ENCODE peak calls at places on chromosomes 1 and 21, in nine cellular contexts. K is CD4-positive, alpha-beta T cell; V is GM06990; M is fibroblast of pulmonary artery; E is neural progenitor cell; R is spleen; U is right atrium auricular region; J is neural crest cell; X is body of pancreas. F is an unnamed sample.
A peak's percentile ranks its signal among the peaks of the same experiment; 100 is the strongest.

GRCh38 chr1:35726814-35727433 is 8.2 kb upstream of the C1orf216 start:
- DNase-seq in R (no peak), U (no peak), V (peak; percentile 3), J (peak; percentile 54), K (peak; percentile 32), X (peak; percentile 67), E (peak; percentile 83), M (peak; percentile 76), F (no peak)

GRCh38 chr1:239816090-239816812 is 275.4 kb upstream of the FMN2 start:
- DNase-seq in E (peak; percentile 21), U (no peak), V (no peak), K (no peak), R (peak; percentile 78), M (peak; percentile 39), J (no peak), X (peak; percentile 40), F (peak; percentile 30)

GRCh38 chr1:27011058-27011764 is 1.4 kb downstream of the TENT5B start:
- DNase-seq in V (no peak), R (no peak), M (peak; percentile 88), K (no peak), E (peak; percentile 89), U (no peak), X (peak; percentile 81), J (no peak), F (peak; percentile 78)

GRCh38 chr1:14363707-14364413 is 234.6 kb upstream of the KAZN start:
- DNase-seq in U (no peak), K (no peak), J (no peak), X (no peak), V (no peak), E (no peak), M (no peak), R (no peak), F (no peak)

GRCh38 chr1:107787299-107787698 is 177.7 kb downstream of the VAV3 start:
- DNase-seq in J (no peak), E (peak; percentile 18), M (no peak), X (no peak), K (no peak), V (no peak), R (peak; percentile 76), U (no peak), F (no peak)

GRCh38 chr1:178644308-178645120 is 80.5 kb upstream of the RALGPS2 start:
- DNase-seq in K (no peak), X (peak; percentile 79), M (peak; percentile 54), E (no peak), V (no peak), U (no peak), R (no peak), J (no peak), F (no peak)

GRCh38 chr1:94327001-94327685 is 89.8 kb upstream of the ARHGAP29 start:
- DNase-seq in V (no peak), M (peak; percentile 71), X (no peak), R (no peak), U (peak; percentile 80), K (no peak), E (peak; percentile 84), J (peak; percentile 31), F (no peak)

GRCh38 chr21:32173106-32173755 is 105.6 kb downstream of the MIS18A start:
- DNase-seq in R (no peak), X (no peak), K (no peak), J (no peak), U (no peak), M (no peak), E (no peak), V (no peak), F (no peak)

GRCh38 chr1:222138095-222138494 is 396.2 kb upstream of the DUSP10 start:
- DNase-seq in R (no peak), K (no peak), M (no peak), X (no peak), V (no peak), U (no peak), J (no peak), E (no peak), F (no peak)

GRCh38 chr1:27963393-27963792 is 3.6 kb downstream of the XKR8 start:
- DNase-seq in M (no peak), R (no peak), E (no peak), X (no peak), V (no peak), J (no peak), K (no peak), U (no peak), F (no peak)

GRCh38 chr1:8394456-8395321 is 76.8 kb downstream of the SLC45A1 start:
- DNase-seq in E (no peak), X (no peak), V (no peak), R (no peak), K (no peak), M (peak; percentile 92), J (no peak), U (no peak), F (no peak)

GRCh38 chr1:116807394-116807793 is 53.2 kb downstream of the CD2 start:
- DNase-seq in R (no peak), M (no peak), J (no peak), X (no peak), K (no peak), V (no peak), U (no peak), E (no peak), F (no peak)

GRCh38 chr1:241847796-241848668 is at the start of gene EXO1:
- DNase-seq in M (peak; percentile 93), J (peak; percentile 78), R (peak; percentile 97), K (peak; percentile 86), V (peak; percentile 92), X (peak; percentile 80), E (peak; percentile 96), U (peak; percentile 87), F (peak; percentile 85)

GRCh38 chr1:241848680-241849344 is 808 bp downstream of the EXO1 start:
- DNase-seq in K (no peak), V (no peak), E (peak; percentile 20), X (no peak), J (no peak), U (no peak), R (no peak), M (no peak), F (no peak)

GRCh38 chr1:241847540-241847795 is 536 bp upstream of the EXO1 start:
- DNase-seq in U (no peak), X (no peak), E (no peak), M (no peak), V (no peak), K (no peak), R (no peak), J (no peak), F (no peak)

GRCh38 chr1:241846862-241847539 is 1.0 kb upstream of the EXO1 start:
- DNase-seq in M (no peak), U (no peak), R (no peak), K (no peak), J (no peak), E (no peak), X (no peak), V (no peak), F (no peak)

GRCh38 chr1:241849345-241849695 is 1.3 kb downstream of the EXO1 start:
- DNase-seq in K (no peak), J (no peak), M (no peak), V (no peak), E (peak; percentile 5), U (no peak), X (no peak), R (no peak), F (no peak)
- TF ChIP-seq CTCF in K (no peak), J (no peak), M (no peak), V (no peak), E (no peak), U (no peak), X (no peak), R (no peak), F (no peak)

GRCh38 chr1:192732787-192733186 is 76.1 kb upstream of the RGS2 start:
- DNase-seq in R (no peak), V (peak; percentile 1), X (no peak), E (no peak), J (no peak), U (no peak), K (no peak), M (no peak), F (no peak)
- TF ChIP-seq CTCF in R (no peak), V (no peak), X (no peak), E (peak; percentile 15), J (peak; percentile 47), U (no peak), K (no peak), M (peak; percentile 6), F (no peak)

DNA sequence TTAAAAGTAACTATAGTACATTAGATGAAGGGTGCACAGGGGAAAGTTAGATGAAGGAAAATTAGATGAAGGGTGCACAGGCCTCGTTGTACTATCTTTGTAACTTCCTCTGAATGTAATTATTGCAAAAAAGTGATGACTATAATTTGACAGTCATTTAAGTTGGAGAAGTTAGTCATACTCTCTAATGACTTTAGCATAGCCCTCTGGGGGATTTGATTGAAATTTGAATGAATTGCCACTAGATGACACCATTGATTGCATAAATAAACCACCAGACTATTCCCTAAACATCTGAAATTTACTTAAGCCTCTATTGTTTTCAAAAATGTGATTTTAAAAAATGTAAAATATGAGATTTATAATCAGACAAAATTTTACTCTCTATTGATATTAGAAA is 102.6 kb downstream of the TPR start:
- DNase-seq in E (no peak), K (no peak), M (no peak), J (no peak), X (no peak), V (no peak), U (no peak), R (no peak), F (no peak)
- TF ChIP-seq CTCF in E (no peak), K (peak; percentile 67), M (no peak), J (no peak), X (no peak), V (no peak), U (no peak), R (no peak), F (no peak)

DNA sequence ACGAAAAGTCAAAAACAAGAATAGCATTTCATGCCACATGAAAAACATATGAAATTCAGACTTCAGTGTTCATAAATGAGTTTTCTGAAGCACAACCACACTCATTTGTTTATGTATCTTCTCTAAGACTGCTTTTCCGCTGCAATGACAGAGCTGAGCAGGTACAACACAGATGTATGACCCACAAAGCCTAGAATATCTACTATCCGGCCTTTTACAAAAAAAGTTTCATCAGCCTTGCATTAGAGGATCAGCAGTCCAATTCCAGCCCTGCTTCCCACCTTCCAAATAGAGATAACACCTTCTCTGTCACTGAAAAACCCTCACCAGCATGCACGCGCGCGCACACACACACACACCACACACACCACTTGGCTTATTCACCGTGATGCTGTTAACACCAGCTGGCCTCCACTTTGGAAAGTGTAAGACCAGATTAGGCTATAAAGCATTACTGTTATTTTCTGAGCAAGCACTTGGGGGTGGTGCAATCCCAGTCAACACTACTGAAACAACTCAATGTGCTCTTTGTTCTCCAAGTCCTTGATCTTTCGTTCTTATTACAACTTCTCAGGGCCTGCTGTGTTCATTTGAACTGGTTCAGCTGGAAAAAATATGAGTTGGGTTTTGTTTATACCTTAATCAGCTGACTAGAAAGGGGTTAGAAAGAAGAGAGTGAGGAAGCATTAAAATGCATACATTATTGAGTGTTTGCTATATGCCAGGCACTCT is 90.0 kb downstream of the GLUL start:
- DNase-seq in E (peak; percentile 49), K (no peak), J (no peak), V (no peak), U (peak; percentile 69), X (peak; percentile 27), R (no peak), M (peak; percentile 45), F (no peak)
- TF ChIP-seq CTCF in E (peak; percentile 21), K (no peak), J (no peak), V (no peak), U (peak; percentile 48), X (no peak), R (no peak), M (no peak), F (no peak)